ENCODE peak calls at places on chromosomes 3 and 15, in eight cellular contexts. J is stimulated activated CD4-positive, alpha-beta T cell treated with anti-CD3 and anti-CD28 coated beads, TNF-alpha, amount 100 ng/mL, for 1 hour; U is mesothelial cell of epicardium; Q is H54; H is transverse colon; O is SHP77 treated with DMSO at 0.1 percent for 48 hours; T is posterior cingulate gyrus; X is NCI-H1092. Y is an unnamed sample.

GRCh38 chr3:64218746-64219145 is 6.5 kb downstream of the PRICKLE2 start:
- DNase-seq in J (no peak), U (no peak), Q (no peak), H (no peak), O (no peak), T (no peak), X (no peak), Y (no peak)

GRCh38 chr3:13227315-13228165 is 154.3 kb upstream of the IQSEC1 start:
- DNase-seq in J (no peak), U (no peak), Q (no peak), H (no peak), O (no peak), T (peak; percentile 62), X (no peak), Y (no peak)

GRCh38 chr15:39666671-39667070 is 85.8 kb downstream of the THBS1 start:
- DNase-seq in J (no peak), U (no peak), Q (no peak), H (no peak), O (no peak), T (no peak), X (no peak), Y (no peak)

GRCh38 chr3:38549082-38549481 is 52.9 kb downstream of the EXOG start:
- DNase-seq in J (no peak), U (no peak), Q (no peak), H (peak; percentile 2), O (no peak), T (no peak), X (no peak), Y (no peak)

GRCh38 chr15:101185336-101185735 is 66.5 kb downstream of the CHSY1 start:
- DNase-seq in J (no peak), U (no peak), Q (no peak), H (no peak), O (no peak), T (no peak), X (no peak), Y (no peak)

GRCh38 chr3:140176526-140176925 is 241.5 kb downstream of the CLSTN2 start:
- DNase-seq in J (no peak), U (no peak), Q (no peak), H (no peak), O (no peak), T (no peak), X (no peak), Y (no peak)

GRCh38 chr3:178982138-178982537 is 89.5 kb downstream of the ZMAT3 start:
- DNase-seq in J (no peak), U (no peak), Q (no peak), H (no peak), O (no peak), T (no peak), X (no peak), Y (no peak)

GRCh38 chr15:29822685-29823459 is 604 bp upstream of the TJP1 start:
- DNase-seq in J (no peak), U (peak; percentile 64), Q (peak; percentile 53), H (peak; percentile 72), O (no peak), T (peak; percentile 95), X (peak; percentile 1), Y (peak; percentile 24)

Y was measured in NCI-H510A.